ENCODE peak calls at places on chromosomes 2 and 18, in eight cellular contexts. U, E, S, I, X, F, H and T are unnamed samples.

GRCh38 chr18:37631422-37631821 is 65.8 kb upstream of the CELF4 start:
- ATAC-seq in S (no peak), U (no peak), H (no peak), F (no peak), E (no peak), X (no peak), I (no peak), T (no peak)

GRCh38 chr2:136905779-136906178 is 140.4 kb downstream of the THSD7B start:
- ATAC-seq in E (no peak), X (no peak), S (no peak), F (no peak), H (no peak), U (no peak), I (no peak), T (no peak)

GRCh38 chr2:240520974-240521350 is 36.8 kb downstream of the ANKMY1 start:
- ATAC-seq in I (no peak), S (no peak), F (no peak), U (no peak), E (peak; percentile 14), H (no peak), X (no peak), T (peak; percentile 22)

GRCh38 chr2:99865217-99865569 is 277.2 kb downstream of the AFF3 start:
- ATAC-seq in I (peak; percentile 9), S (no peak), E (no peak), U (no peak), F (no peak), H (peak; percentile 75), X (peak; percentile 54), T (no peak)

GRCh38 chr2:240557808-240558207 is at the start of gene ANKMY1:
- ATAC-seq in I (peak; percentile 23), F (no peak), S (peak; percentile 3), X (peak; percentile 8), U (no peak), E (peak; percentile 41), H (peak; percentile 59), T (peak; percentile 63)

GRCh38 chr18:616380-616995 is 19.7 kb downstream of the CLUL1 start:
- ATAC-seq in S (peak; percentile 84), H (peak; percentile 75), X (peak; percentile 79), F (peak; percentile 54), E (peak; percentile 81), I (peak; percentile 87), U (no peak), T (peak; percentile 84)

GRCh38 chr2:64548795-64549194 is 24.7 kb downstream of the AFTPH start:
- ATAC-seq in H (no peak), F (no peak), X (no peak), U (no peak), I (peak; percentile 15), S (no peak), E (no peak), T (no peak)

GRCh38 chr2:186382932-186383331 is 103.1 kb upstream of the ZC3H15 start:
- ATAC-seq in E (no peak), H (no peak), F (no peak), X (peak; percentile 73), I (peak; percentile 56), S (no peak), U (no peak), T (no peak)

GRCh38 chr18:48142994-48143393 is 212.5 kb upstream of the SMAD2 start:
- ATAC-seq in F (no peak), E (no peak), S (no peak), X (no peak), U (no peak), H (no peak), I (no peak), T (no peak)

GRCh38 chr2:151765760-151766159 is 31.5 kb upstream of the NEB start:
- ATAC-seq in E (peak; percentile 22), S (no peak), I (no peak), F (no peak), U (no peak), H (peak; percentile 52), X (no peak), T (no peak)

GRCh38 chr2:156896294-156896693 is 361.2 kb upstream of the GALNT5 start:
- ATAC-seq in F (peak; percentile 35), E (no peak), H (no peak), I (no peak), X (no peak), U (no peak), S (no peak), T (no peak)

GRCh38 chr2:73728043-73728442 is 9.1 kb downstream of the TPRKB start:
- ATAC-seq in H (no peak), F (no peak), I (no peak), U (no peak), X (no peak), S (no peak), E (no peak), T (no peak)

GRCh38 chr2:34547900-34548299 is 948.8 kb upstream of the FAM98A start:
- ATAC-seq in F (no peak), E (no peak), H (no peak), S (no peak), U (no peak), I (peak; percentile 43), X (peak; percentile 14), T (no peak)

GRCh38 chr2:150325656-150326055 is 161.8 kb downstream of the RND3 start:
- ATAC-seq in H (no peak), S (no peak), F (no peak), U (no peak), I (no peak), E (no peak), X (no peak), T (peak; percentile 82)

GRCh38 chr2:96324716-96325037 is 440 bp upstream of the ITPRIPL1 start:
- ATAC-seq in E (no peak), S (no peak), U (no peak), X (no peak), H (no peak), I (no peak), F (no peak), T (no peak)

GRCh38 chr2:10370895-10371294 is 68.2 kb downstream of the HPCAL1 start:
- ATAC-seq in F (no peak), S (no peak), X (peak; percentile 68), I (no peak), E (peak; percentile 22), U (no peak), H (no peak), T (no peak)

GRCh38 chr2:85433511-85434089 is 15.1 kb downstream of the SH2D6 start:
- ATAC-seq in X (peak; percentile 39), S (peak; percentile 82), I (peak; percentile 66), F (no peak), H (peak; percentile 72), E (peak; percentile 33), U (no peak), T (peak; percentile 73)

GRCh38 chr18:48680339-48680738 is 141.5 kb downstream of the CTIF start:
- ATAC-seq in X (peak; percentile 18), E (peak; percentile 18), I (no peak), S (no peak), U (no peak), H (peak; percentile 65), F (no peak), T (no peak)